ENCODE peak calls at places on chromosome 15, in nine cellular contexts. C is substantia nigra, R is smooth muscle cell of the brain vasculature, G is NCI-H1092, N is NCI-H2171, P is iPS-NIHi11, S is fibroblast of the conjunctiva, K is HFFc6, Z is HCEC 1CT. Y is an unnamed sample.

GRCh38 chr15:53378096-53378620 is 381.3 kb downstream of the WDR72 start:
- DNase-seq in C (no peak), R (no peak), G (no peak), N (no peak), P (no peak), S (no peak), K (no peak), Z (no peak), Y (no peak)

GRCh38 chr15:76393614-76394013 is 57.0 kb downstream of the ISL2 start:
- DNase-seq in C (no peak), R (peak; percentile 7), G (peak; percentile 73), N (peak; percentile 87), P (no peak), S (no peak), K (no peak), Z (no peak), Y (no peak)

GRCh38 chr15:68691667-68692066 is 112.9 kb downstream of the CORO2B start:
- DNase-seq in C (no peak), R (no peak), G (peak; percentile 66), N (peak; percentile 72), P (no peak), S (no peak), K (no peak), Z (no peak), Y (peak; percentile 68)

GRCh38 chr15:67132276-67132675 is 66.9 kb downstream of the SMAD3 start:
- DNase-seq in C (no peak), R (no peak), G (no peak), N (no peak), P (no peak), S (no peak), K (no peak), Z (no peak), Y (peak; percentile 64)

GRCh38 chr15:31197497-31198414 is 96.2 kb upstream of the TRPM1 start:
- DNase-seq in C (no peak), R (no peak), G (no peak), N (no peak), P (peak; percentile 79), S (no peak), K (peak; percentile 12), Z (peak; percentile 19), Y (peak; percentile 42)

GRCh38 chr15:30922469-30923311 is 19.0 kb downstream of the FAN1 start:
- DNase-seq in C (peak; percentile 76), R (peak; percentile 18), G (no peak), N (no peak), P (peak; percentile 68), S (no peak), K (peak; percentile 63), Z (peak; percentile 16), Y (peak; percentile 85)

GRCh38 chr15:52783929-52784798 is 6.0 kb downstream of the ONECUT1 start:
- DNase-seq in C (no peak), R (no peak), G (no peak), N (no peak), P (peak; percentile 80), S (no peak), K (no peak), Z (no peak), Y (no peak)

GRCh38 chr15:65275728-65276126 is 11.0 kb downstream of the PARP16 start:
- DNase-seq in C (no peak), R (no peak), G (no peak), N (no peak), P (no peak), S (no peak), K (peak; percentile 31), Z (peak; percentile 2), Y (no peak)

GRCh38 chr15:54482251-54482650 is 504.0 kb downstream of the UNC13C start:
- DNase-seq in C (no peak), R (no peak), G (no peak), N (no peak), P (peak; percentile 23), S (no peak), K (no peak), Z (no peak), Y (no peak)

GRCh38 chr15:85800460-85801123 is 5.9 kb upstream of the KLHL25 start:
- DNase-seq in C (no peak), R (no peak), G (peak; percentile 73), N (peak; percentile 73), P (peak; percentile 58), S (no peak), K (peak; percentile 76), Z (peak; percentile 55), Y (peak; percentile 65)

GRCh38 chr15:44668925-44669324 is 5.5 kb upstream of the SPG11 start:
- DNase-seq in C (no peak), R (no peak), G (no peak), N (no peak), P (no peak), S (no peak), K (no peak), Z (no peak), Y (no peak)

GRCh38 chr15:28901587-28901980 is 15.8 kb downstream of the APBA2 start:
- DNase-seq in C (no peak), R (no peak), G (no peak), N (no peak), P (no peak), S (no peak), K (no peak), Z (no peak), Y (no peak)